ENCODE peak calls at places on chromosomes 3 and 15, in five cellular contexts. F is thoracic aorta, Z is AG10803, Q is fibroblast of mammary gland, L is right atrium auricular region. M is an unnamed sample.

GRCh38 chr3:185688808-185689207 is 102.7 kb downstream of the SENP2 start:
- DNase-seq in L (no peak), F (no peak), Q (peak; percentile 99), Z (peak; percentile 93), M (peak; percentile 73)

GRCh38 chr15:53512029-53512428 is 247.4 kb downstream of the WDR72 start:
- DNase-seq in F (no peak), Q (no peak), L (no peak), Z (no peak), M (no peak)

GRCh38 chr15:80850941-80851451 is 71.8 kb downstream of the CEMIP start:
- DNase-seq in Q (no peak), F (no peak), Z (no peak), L (no peak), M (no peak)

GRCh38 chr3:129181834-129182233 is 1.9 kb downstream of the CNBP start:
- DNase-seq in L (no peak), F (no peak), Z (no peak), Q (no peak), M (no peak)

GRCh38 chr3:154164387-154164786 is 43.2 kb downstream of the ARHGEF26 start:
- DNase-seq in Q (no peak), Z (no peak), L (no peak), F (no peak), M (no peak)

GRCh38 chr3:57917611-57918010 is 90.6 kb upstream of the FLNB start:
- DNase-seq in L (no peak), F (no peak), Z (peak; percentile 20), Q (peak; percentile 24), M (no peak)

GRCh38 chr3:50953825-50954224 is 279.1 kb downstream of the DOCK3 start:
- DNase-seq in Z (no peak), F (no peak), L (no peak), Q (no peak), M (no peak)

GRCh38 chr15:95141486-95141885 is 910.1 kb downstream of the MCTP2 start:
- DNase-seq in Q (peak; percentile 76), L (no peak), F (no peak), Z (peak; percentile 41), M (no peak)

DNA sequence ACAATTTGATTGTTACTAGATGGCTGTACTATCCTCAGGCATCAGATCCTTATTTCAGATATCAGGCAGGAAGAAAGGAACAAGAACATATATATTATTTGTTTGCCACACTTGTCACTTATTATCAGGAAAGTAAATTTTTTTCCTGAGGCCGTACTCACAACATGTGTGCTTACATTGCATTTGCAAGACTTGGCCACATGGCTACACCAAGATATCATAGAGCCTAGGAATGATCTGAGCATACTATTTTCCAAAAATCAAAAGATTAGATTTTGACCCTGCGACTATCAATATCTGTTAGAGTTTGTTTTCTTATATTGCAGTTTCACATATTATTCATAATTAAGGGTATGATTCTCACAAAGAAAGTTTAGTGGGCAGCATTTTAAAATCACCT is 426.2 kb upstream of the BCHE start:
- DNase-seq in F (no peak), L (no peak), Q (no peak), Z (no peak), M (no peak)
- TF ChIP-seq CTCF in F (no peak), L (no peak), Q (peak; percentile 31), Z (no peak), M (no peak)

GRCh38 chr15:58760385-58761009 is 10.6 kb upstream of the MINDY2 start:
- DNase-seq in Q (no peak), L (no peak), F (no peak), Z (no peak), M (no peak)

GRCh38 chr15:58755350-58755749 is 5.8 kb upstream of the ADAM10 start:
- DNase-seq in Q (no peak), F (no peak), L (no peak), Z (no peak), M (no peak)

GRCh38 chr15:58752716-58753115 is 3.2 kb upstream of the ADAM10 start:
- DNase-seq in Q (no peak), F (no peak), Z (no peak), L (no peak), M (no peak)

GRCh38 chr15:58758141-58758540 is 8.6 kb upstream of the ADAM10 start:
- DNase-seq in Q (peak; percentile 49), Z (peak; percentile 49), F (no peak), L (no peak), M (no peak)

DNA sequence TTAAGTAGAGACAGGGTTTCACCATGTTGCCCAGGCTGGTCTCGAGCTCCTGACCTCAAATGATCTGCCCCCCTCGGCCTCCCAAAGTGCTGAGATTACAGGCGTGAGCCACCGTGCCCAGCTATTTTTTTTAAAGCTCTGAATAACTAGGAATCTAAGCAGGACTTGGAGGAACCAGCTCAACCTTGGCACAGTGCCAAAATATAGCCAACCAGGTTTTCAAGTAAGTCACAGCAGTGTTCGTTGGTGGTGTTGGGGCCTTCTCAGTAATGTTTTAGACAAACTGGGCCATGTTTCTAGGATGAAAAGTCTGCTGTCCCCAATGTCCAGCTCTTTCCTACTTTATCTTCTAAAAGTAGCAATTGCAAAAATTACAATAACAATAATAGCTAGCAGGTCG is 6.4 kb upstream of the ADAM10 start:
- DNase-seq in Z (no peak), Q (peak; percentile 25), L (no peak), F (no peak), M (no peak)
- TF ChIP-seq CTCF in Z (no peak), Q (no peak), L (no peak), F (no peak), M (no peak)

GRCh38 chr15:65642588-65642987 is 20.9 kb downstream of the SLC24A1 start:
- DNase-seq in Z (no peak), F (no peak), Q (no peak), L (no peak), M (no peak)
- TF ChIP-seq CTCF in Z (no peak), F (no peak), Q (no peak), L (no peak), M (no peak)

GRCh38 chr3:94115482-94115881 is 52.6 kb downstream of the NSUN3 start:
- DNase-seq in L (no peak), Q (peak; percentile 58), Z (peak; percentile 32), F (no peak), M (peak; percentile 8)
- TF ChIP-seq CTCF in L (peak; percentile 49), Q (peak; percentile 50), Z (peak; percentile 54), F (no peak), M (peak; percentile 46)

DNA sequence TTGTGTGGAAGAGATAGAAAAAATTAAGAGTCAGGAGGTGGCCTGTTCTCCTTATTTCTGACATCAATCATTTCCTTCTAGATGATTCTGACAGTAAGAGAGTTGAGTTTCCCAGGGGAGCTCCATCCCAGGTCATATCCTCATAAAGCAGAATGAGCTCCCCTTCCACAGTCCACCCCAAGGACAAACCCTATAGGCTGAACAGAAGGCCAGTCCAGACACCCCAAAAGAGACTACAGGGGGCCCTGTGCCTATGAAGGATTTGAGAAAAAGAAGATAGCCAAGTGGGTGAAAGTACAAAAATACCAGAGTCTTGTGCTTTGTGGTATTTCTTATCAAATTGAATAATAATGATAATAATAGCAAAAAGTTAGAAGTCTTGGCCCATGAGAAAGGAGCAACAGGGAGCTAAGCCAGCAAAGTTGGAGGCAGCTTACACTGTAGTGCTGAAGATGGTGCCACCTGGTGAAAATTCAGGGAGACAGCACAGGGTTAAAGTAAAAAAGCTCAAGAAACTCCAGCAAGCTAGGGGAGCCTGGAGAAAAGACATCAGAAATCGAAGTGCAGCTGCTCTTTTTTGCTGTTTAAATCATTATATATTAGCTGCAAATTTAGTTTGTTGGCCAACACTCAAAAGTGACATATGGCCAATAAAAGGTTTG is 35.9 kb upstream of the SLC24A5 start:
- DNase-seq in Q (peak; percentile 35), L (no peak), Z (no peak), F (no peak), M (no peak)
- TF ChIP-seq CTCF in Q (peak; percentile 44), L (peak; percentile 37), Z (peak; percentile 31), F (no peak), M (peak; percentile 31)

GRCh38 chr3:159322322-159322939 is 520.6 kb downstream of the MFSD1 start:
- DNase-seq in L (no peak), Z (peak; percentile 20), F (no peak), Q (peak; percentile 42), M (no peak)
- TF ChIP-seq CTCF in L (peak; percentile 72), Z (peak; percentile 87), F (peak; percentile 27), Q (peak; percentile 95), M (peak; percentile 84)

GRCh38 chr15:77901921-77902750 is 175.4 kb downstream of the TBC1D2B start:
- DNase-seq in Q (no peak), Z (no peak), L (no peak), F (no peak), M (no peak)
- TF ChIP-seq CTCF in Q (peak; percentile 14), Z (peak; percentile 8), L (no peak), F (no peak), M (no peak)

GRCh38 chr3:8764528-8764927 is 4.9 kb downstream of the OXTR start:
- DNase-seq in Z (no peak), F (no peak), Q (no peak), L (no peak), M (no peak)
- TF ChIP-seq CTCF in Z (no peak), F (no peak), Q (no peak), L (no peak), M (no peak)

GRCh38 chr3:172716476-172716875 is 5.6 kb upstream of the NCEH1 start:
- DNase-seq in F (no peak), Z (no peak), Q (no peak), L (no peak), M (no peak)
- TF ChIP-seq CTCF in F (no peak), Z (no peak), Q (no peak), L (no peak), M (no peak)

DNA sequence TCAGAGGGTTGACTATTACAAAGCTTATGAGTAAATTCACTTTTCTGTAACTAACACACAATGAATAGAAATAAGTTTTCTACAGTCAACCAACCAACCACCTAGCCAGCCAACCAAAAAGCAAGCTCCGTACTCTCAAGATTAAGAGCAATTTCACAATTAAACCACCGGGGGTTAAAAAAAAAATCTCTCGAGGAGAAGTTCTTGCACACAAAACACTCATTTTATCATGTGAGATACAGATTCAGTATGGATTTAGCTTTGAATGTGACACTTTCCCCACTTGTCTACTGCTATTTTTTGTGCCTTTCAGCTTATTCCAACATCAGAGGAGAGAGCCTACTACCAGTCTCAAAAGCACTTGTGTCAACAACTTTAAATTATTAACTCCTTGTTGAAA is 135.3 kb downstream of the SV2B start:
- DNase-seq in Z (no peak), Q (no peak), L (no peak), F (no peak), M (no peak)
- TF ChIP-seq CTCF in Z (no peak), Q (no peak), L (no peak), F (no peak), M (no peak)